ENCODE peak calls at places on chromosomes 12 and 14, in ten cellular contexts. One of them, this sample, is unnamed.

GRCh38 chr14:70662080-70662479 is 20.4 kb downstream of the TTC9 start:
- DNase-seq in cardiac fibroblast: no peak
- DNase-seq in amniotic stem cell: no peak
- DNase-seq in NCI-H2081: no peak
- DNase-seq in AG09309: no peak
- DNase-seq in transverse colon: no peak
- DNase-seq in HTR-8/SVneo: no peak
- DNase-seq in activated CD4-positive, alpha-beta T cell treated with anti-CD3 and anti-CD28 coated beads for 24 hours: no peak
- DNase-seq in mucosa of descending colon: no peak
- DNase-seq in GM04504: no peak
- DNase-seq in this sample: no peak

GRCh38 chr12:2129076-2129475 is 76.3 kb downstream of the CACNA1C start:
- DNase-seq in activated CD4-positive, alpha-beta T cell treated with anti-CD3 and anti-CD28 coated beads for 24 hours: no peak
- DNase-seq in transverse colon: no peak
- DNase-seq in GM04504: peak; percentile 85
- DNase-seq in AG09309: peak; percentile 76
- DNase-seq in mucosa of descending colon: no peak
- DNase-seq in NCI-H2081: peak; percentile 3
- DNase-seq in cardiac fibroblast: peak; percentile 11
- DNase-seq in amniotic stem cell: peak; percentile 82
- DNase-seq in HTR-8/SVneo: peak; percentile 74
- DNase-seq in this sample: peak; percentile 38

GRCh38 chr14:101409006-101409543 is 152.2 kb upstream of the DIO3 start:
- DNase-seq in mucosa of descending colon: no peak
- DNase-seq in AG09309: no peak
- DNase-seq in HTR-8/SVneo: no peak
- DNase-seq in activated CD4-positive, alpha-beta T cell treated with anti-CD3 and anti-CD28 coated beads for 24 hours: no peak
- DNase-seq in cardiac fibroblast: no peak
- DNase-seq in GM04504: no peak
- DNase-seq in NCI-H2081: no peak
- DNase-seq in amniotic stem cell: no peak
- DNase-seq in transverse colon: no peak
- DNase-seq in this sample: no peak

GRCh38 chr12:60162988-60163720 is 567.3 kb downstream of the SLC16A7 start:
- DNase-seq in HTR-8/SVneo: no peak
- DNase-seq in AG09309: no peak
- DNase-seq in mucosa of descending colon: no peak
- DNase-seq in transverse colon: no peak
- DNase-seq in activated CD4-positive, alpha-beta T cell treated with anti-CD3 and anti-CD28 coated beads for 24 hours: no peak
- DNase-seq in amniotic stem cell: no peak
- DNase-seq in GM04504: no peak
- DNase-seq in NCI-H2081: no peak
- DNase-seq in cardiac fibroblast: no peak
- DNase-seq in this sample: no peak

GRCh38 chr12:30965613-30965985 is 39.1 kb downstream of the TSPAN11 start:
- DNase-seq in activated CD4-positive, alpha-beta T cell treated with anti-CD3 and anti-CD28 coated beads for 24 hours: no peak
- DNase-seq in cardiac fibroblast: no peak
- DNase-seq in transverse colon: no peak
- DNase-seq in HTR-8/SVneo: peak; percentile 33
- DNase-seq in GM04504: no peak
- DNase-seq in AG09309: no peak
- DNase-seq in mucosa of descending colon: peak; percentile 15
- DNase-seq in NCI-H2081: no peak
- DNase-seq in amniotic stem cell: no peak
- DNase-seq in this sample: no peak

GRCh38 chr14:48490756-48491155 is 815.4 kb upstream of the MDGA2 start:
- DNase-seq in NCI-H2081: no peak
- DNase-seq in mucosa of descending colon: no peak
- DNase-seq in GM04504: no peak
- DNase-seq in activated CD4-positive, alpha-beta T cell treated with anti-CD3 and anti-CD28 coated beads for 24 hours: no peak
- DNase-seq in AG09309: no peak
- DNase-seq in amniotic stem cell: no peak
- DNase-seq in HTR-8/SVneo: no peak
- DNase-seq in transverse colon: no peak
- DNase-seq in cardiac fibroblast: no peak
- DNase-seq in this sample: no peak

GRCh38 chr14:105019861-105020814 is 745 bp downstream of the CDCA4 start:
- DNase-seq in transverse colon: peak; percentile 60
- DNase-seq in activated CD4-positive, alpha-beta T cell treated with anti-CD3 and anti-CD28 coated beads for 24 hours: peak; percentile 34
- DNase-seq in cardiac fibroblast: peak; percentile 39
- DNase-seq in NCI-H2081: no peak
- DNase-seq in AG09309: no peak
- DNase-seq in amniotic stem cell: no peak
- DNase-seq in GM04504: no peak
- DNase-seq in mucosa of descending colon: peak; percentile 41
- DNase-seq in HTR-8/SVneo: no peak
- DNase-seq in this sample: no peak

GRCh38 chr14:76236172-76237130 is 84.7 kb downstream of the GPATCH2L start:
- DNase-seq in NCI-H2081: no peak
- DNase-seq in HTR-8/SVneo: no peak
- DNase-seq in activated CD4-positive, alpha-beta T cell treated with anti-CD3 and anti-CD28 coated beads for 24 hours: no peak
- DNase-seq in GM04504: no peak
- DNase-seq in transverse colon: no peak
- DNase-seq in mucosa of descending colon: no peak
- DNase-seq in cardiac fibroblast: peak; percentile 6
- DNase-seq in AG09309: no peak
- DNase-seq in amniotic stem cell: no peak
- DNase-seq in this sample: no peak

GRCh38 chr12:72276212-72276865 is 4.2 kb downstream of the TRHDE start:
- DNase-seq in AG09309: no peak
- DNase-seq in transverse colon: no peak
- DNase-seq in HTR-8/SVneo: no peak
- DNase-seq in activated CD4-positive, alpha-beta T cell treated with anti-CD3 and anti-CD28 coated beads for 24 hours: no peak
- DNase-seq in amniotic stem cell: no peak
- DNase-seq in GM04504: no peak
- DNase-seq in mucosa of descending colon: no peak
- DNase-seq in cardiac fibroblast: no peak
- DNase-seq in NCI-H2081: no peak
- DNase-seq in this sample: no peak

GRCh38 chr14:65167072-65167645 is 64.8 kb upstream of the MAX start:
- DNase-seq in AG09309: no peak
- DNase-seq in transverse colon: no peak
- DNase-seq in mucosa of descending colon: no peak
- DNase-seq in NCI-H2081: no peak
- DNase-seq in GM04504: no peak
- DNase-seq in HTR-8/SVneo: no peak
- DNase-seq in amniotic stem cell: no peak
- DNase-seq in cardiac fibroblast: no peak
- DNase-seq in activated CD4-positive, alpha-beta T cell treated with anti-CD3 and anti-CD28 coated beads for 24 hours: no peak
- DNase-seq in this sample: no peak

GRCh38 chr14:101225729-101226152 is 322.2 kb upstream of the RTL1 start:
- DNase-seq in mucosa of descending colon: no peak
- DNase-seq in GM04504: no peak
- DNase-seq in transverse colon: no peak
- DNase-seq in HTR-8/SVneo: no peak
- DNase-seq in activated CD4-positive, alpha-beta T cell treated with anti-CD3 and anti-CD28 coated beads for 24 hours: no peak
- DNase-seq in cardiac fibroblast: no peak
- DNase-seq in AG09309: no peak
- DNase-seq in amniotic stem cell: no peak
- DNase-seq in NCI-H2081: no peak
- DNase-seq in this sample: no peak

GRCh38 chr12:11622774-11623375 is 26.6 kb upstream of the ETV6 start:
- DNase-seq in amniotic stem cell: no peak
- DNase-seq in AG09309: no peak
- DNase-seq in NCI-H2081: no peak
- DNase-seq in transverse colon: no peak
- DNase-seq in mucosa of descending colon: no peak
- DNase-seq in cardiac fibroblast: no peak
- DNase-seq in HTR-8/SVneo: no peak
- DNase-seq in activated CD4-positive, alpha-beta T cell treated with anti-CD3 and anti-CD28 coated beads for 24 hours: no peak
- DNase-seq in GM04504: no peak
- DNase-seq in this sample: no peak

GRCh38 chr14:56131865-56132830 is 13.9 kb downstream of the PELI2 start:
- DNase-seq in GM04504: no peak
- DNase-seq in HTR-8/SVneo: no peak
- DNase-seq in amniotic stem cell: no peak
- DNase-seq in AG09309: no peak
- DNase-seq in cardiac fibroblast: no peak
- DNase-seq in mucosa of descending colon: peak; percentile 17
- DNase-seq in NCI-H2081: no peak
- DNase-seq in activated CD4-positive, alpha-beta T cell treated with anti-CD3 and anti-CD28 coated beads for 24 hours: no peak
- DNase-seq in transverse colon: no peak
- DNase-seq in this sample: no peak

GRCh38 chr14:104444159-104445030 is 135.2 kb upstream of the C14orf180 start:
- DNase-seq in AG09309: no peak
- DNase-seq in transverse colon: no peak
- DNase-seq in NCI-H2081: no peak
- DNase-seq in mucosa of descending colon: no peak
- DNase-seq in activated CD4-positive, alpha-beta T cell treated with anti-CD3 and anti-CD28 coated beads for 24 hours: no peak
- DNase-seq in HTR-8/SVneo: no peak
- DNase-seq in cardiac fibroblast: no peak
- DNase-seq in amniotic stem cell: no peak
- DNase-seq in GM04504: no peak
- DNase-seq in this sample: no peak

GRCh38 chr12:1591029-1591428 is 3.4 kb downstream of the FBXL14 start:
- DNase-seq in cardiac fibroblast: no peak
- DNase-seq in transverse colon: peak; percentile 37
- DNase-seq in GM04504: no peak
- DNase-seq in AG09309: no peak
- DNase-seq in NCI-H2081: peak; percentile 32
- DNase-seq in activated CD4-positive, alpha-beta T cell treated with anti-CD3 and anti-CD28 coated beads for 24 hours: no peak
- DNase-seq in amniotic stem cell: no peak
- DNase-seq in mucosa of descending colon: peak; percentile 69
- DNase-seq in HTR-8/SVneo: peak; percentile 64
- DNase-seq in this sample: no peak

GRCh38 chr12:92075425-92075891 is 70.2 kb downstream of the BTG1 start:
- DNase-seq in GM04504: peak; percentile 40
- DNase-seq in mucosa of descending colon: no peak
- DNase-seq in NCI-H2081: no peak
- DNase-seq in cardiac fibroblast: peak; percentile 61
- DNase-seq in transverse colon: no peak
- DNase-seq in HTR-8/SVneo: no peak
- DNase-seq in amniotic stem cell: peak; percentile 36
- DNase-seq in activated CD4-positive, alpha-beta T cell treated with anti-CD3 and anti-CD28 coated beads for 24 hours: no peak
- DNase-seq in AG09309: peak; percentile 55
- DNase-seq in this sample: peak; percentile 82

GRCh38 chr12:7748774-7749296 is 1.7 kb upstream of the CLEC4C start:
- DNase-seq in HTR-8/SVneo: no peak
- DNase-seq in transverse colon: no peak
- DNase-seq in NCI-H2081: no peak
- DNase-seq in activated CD4-positive, alpha-beta T cell treated with anti-CD3 and anti-CD28 coated beads for 24 hours: no peak
- DNase-seq in mucosa of descending colon: no peak
- DNase-seq in AG09309: no peak
- DNase-seq in amniotic stem cell: no peak
- DNase-seq in GM04504: no peak
- DNase-seq in cardiac fibroblast: no peak
- DNase-seq in this sample: no peak

This sample was measured in AG04449.